ENCODE peak calls at places on chromosomes 16 and 17, in ten cellular contexts. Q is activated naive CD4-positive, alpha-beta T cell treated with anti-CD3 and anti-CD28 coated beads for 36 hours; Z is H9; O is activated T-cell treated with anti-CD3 and anti-CD28 coated beads, Interleukin-2, amount 50 U/mL, for 48 hours; N is heart right ventricle; H is nucleus accumbens; R is WTC11; Y is right cardiac atrium; D is GM04504; L is RWPE1. P is an unnamed sample.

GRCh38 chr17:15384142-15384803 is 42.9 kb upstream of the TEKT3 start:
- DNase-seq in Q (no peak), Z (no peak), O (no peak), N (peak; percentile 64), H (peak; percentile 45), R (no peak), Y (peak; percentile 80), D (peak; percentile 16), L (no peak), P (no peak)

GRCh38 chr17:75573994-75574393 is 13.6 kb upstream of the MYO15B start:
- DNase-seq in Q (no peak), Z (no peak), O (no peak), N (no peak), H (no peak), R (no peak), Y (no peak), D (no peak), L (no peak), P (no peak)

GRCh38 chr17:80793851-80794267 is 197.8 kb upstream of the CHMP6 start:
- DNase-seq in Q (no peak), Z (no peak), O (no peak), N (no peak), H (no peak), R (no peak), Y (no peak), D (no peak), L (no peak), P (no peak)

GRCh38 chr17:65487161-65487560 is 74.3 kb downstream of the AXIN2 start:
- DNase-seq in Q (peak; percentile 15), Z (no peak), O (no peak), N (no peak), H (no peak), R (no peak), Y (no peak), D (no peak), L (no peak), P (no peak)

GRCh38 chr16:85381738-85382592 is 231.2 kb upstream of the GSE1 start:
- DNase-seq in Q (no peak), Z (no peak), O (no peak), N (peak; percentile 30), H (no peak), R (no peak), Y (no peak), D (no peak), L (no peak), P (no peak)

GRCh38 chr17:4516740-4517139 is 18.1 kb downstream of the SPNS2 start:
- DNase-seq in Q (no peak), Z (no peak), O (no peak), N (no peak), H (no peak), R (no peak), Y (peak; percentile 51), D (no peak), L (no peak), P (no peak)

GRCh38 chr16:15942901-15943690 is 6.3 kb upstream of the ABCC1 start:
- DNase-seq in Q (no peak), Z (no peak), O (no peak), N (no peak), H (no peak), R (no peak), Y (no peak), D (no peak), L (no peak), P (no peak)

GRCh38 chr16:19375561-19376158 is 42.0 kb upstream of the TMC5 start:
- DNase-seq in Q (peak; percentile 54), Z (peak; percentile 30), O (peak; percentile 39), N (peak; percentile 15), H (no peak), R (peak; percentile 59), Y (peak; percentile 22), D (peak; percentile 11), L (peak; percentile 78), P (no peak)

GRCh38 chr16:89450537-89450936 is 39.8 kb downstream of the ANKRD11 start:
- DNase-seq in Q (no peak), Z (no peak), O (no peak), N (no peak), H (no peak), R (no peak), Y (no peak), D (no peak), L (no peak), P (no peak)

GRCh38 chr16:57775661-57776469 is 26.4 kb downstream of the KIFC3 start:
- DNase-seq in Q (no peak), Z (peak; percentile 98), O (no peak), N (no peak), H (peak; percentile 61), R (peak; percentile 92), Y (peak; percentile 32), D (no peak), L (no peak), P (no peak)

GRCh38 chr17:8192070-8192815 is 2.3 kb upstream of the BORCS6 start:
- DNase-seq in Q (peak; percentile 82), Z (peak; percentile 97), O (peak; percentile 71), N (peak; percentile 56), H (peak; percentile 95), R (peak; percentile 74), Y (peak; percentile 78), D (peak; percentile 72), L (peak; percentile 90), P (peak; percentile 74)

GRCh38 chr17:8420041-8420934 is 15.4 kb upstream of the NDEL1 start:
- DNase-seq in Q (no peak), Z (no peak), O (no peak), N (peak; percentile 31), H (no peak), R (no peak), Y (peak; percentile 67), D (peak; percentile 28), L (no peak), P (no peak)

GRCh38 chr17:6366144-6366755 is 68.7 kb downstream of the AIPL1 start:
- DNase-seq in Q (no peak), Z (peak; percentile 54), O (no peak), N (no peak), H (no peak), R (peak; percentile 23), Y (no peak), D (peak; percentile 5), L (peak; percentile 32), P (no peak)

GRCh38 chr16:67865318-67865717 is 7.5 kb upstream of the EDC4 start:
- DNase-seq in Q (peak; percentile 39), Z (peak; percentile 65), O (no peak), N (no peak), H (no peak), R (peak; percentile 58), Y (no peak), D (no peak), L (no peak), P (no peak)

GRCh38 chr16:80197790-80198201 is 343.0 kb upstream of the DYNLRB2 start:
- DNase-seq in Q (no peak), Z (no peak), O (no peak), N (no peak), H (no peak), R (no peak), Y (no peak), D (peak; percentile 40), L (peak; percentile 81), P (peak; percentile 45)

GRCh38 chr16:86029131-86029741 is 130.3 kb downstream of the IRF8 start:
- DNase-seq in Q (no peak), Z (no peak), O (no peak), N (peak; percentile 60), H (peak; percentile 26), R (no peak), Y (peak; percentile 42), D (no peak), L (no peak), P (no peak)

GRCh38 chr16:54937673-54938350 is 7.1 kb downstream of the IRX5 start:
- DNase-seq in Q (no peak), Z (no peak), O (no peak), N (no peak), H (no peak), R (no peak), Y (no peak), D (peak; percentile 14), L (no peak), P (no peak)

GRCh38 chr17:40561871-40562611 is 3.2 kb downstream of the CCR7 start:
- DNase-seq in Q (peak; percentile 86), Z (peak; percentile 42), O (peak; percentile 83), N (no peak), H (no peak), R (peak; percentile 11), Y (no peak), D (no peak), L (no peak), P (no peak)

GRCh38 chr16:88634994-88635670 is 3.2 kb upstream of the IL17C start:
- DNase-seq in Q (no peak), Z (no peak), O (no peak), N (peak; percentile 16), H (no peak), R (no peak), Y (no peak), D (no peak), L (no peak), P (no peak)

GRCh38 chr16:67030221-67030962 is 1.4 kb downstream of the CBFB start:
- DNase-seq in Q (no peak), Z (no peak), O (no peak), N (no peak), H (no peak), R (no peak), Y (no peak), D (no peak), L (no peak), P (no peak)

GRCh38 chr17:70059076-70059475 is 15.9 kb upstream of the KCNJ16 start:
- DNase-seq in Q (no peak), Z (no peak), O (no peak), N (no peak), H (no peak), R (no peak), Y (no peak), D (no peak), L (no peak), P (no peak)

GRCh38 chr17:81869221-81870154 is 1.6 kb downstream of the ARHGDIA start:
- DNase-seq in Q (peak; percentile 41), Z (peak; percentile 86), O (peak; percentile 75), N (peak; percentile 58), H (no peak), R (peak; percentile 72), Y (peak; percentile 52), D (no peak), L (no peak), P (peak; percentile 61)

GRCh38 chr17:3033741-3034577 is 29.4 kb downstream of the OR1D5 start:
- DNase-seq in Q (no peak), Z (no peak), O (no peak), N (no peak), H (no peak), R (no peak), Y (peak; percentile 47), D (no peak), L (no peak), P (no peak)

GRCh38 chr17:80826955-80827645 is 164.5 kb upstream of the CHMP6 start:
- DNase-seq in Q (peak; percentile 75), Z (peak; percentile 71), O (peak; percentile 41), N (no peak), H (peak; percentile 33), R (no peak), Y (peak; percentile 86), D (peak; percentile 96), L (peak; percentile 93), P (peak; percentile 90)

GRCh38 chr17:38328620-38329019 is 15.1 kb downstream of the GPR179 start:
- DNase-seq in Q (no peak), Z (no peak), O (no peak), N (no peak), H (no peak), R (no peak), Y (no peak), D (no peak), L (no peak), P (no peak)

GRCh38 chr17:37107406-37108083 is 158.8 kb downstream of the AATF start:
- DNase-seq in Q (no peak), Z (peak; percentile 53), O (no peak), N (peak; percentile 68), H (peak; percentile 52), R (no peak), Y (peak; percentile 50), D (no peak), L (peak; percentile 18), P (no peak)

GRCh38 chr16:85564277-85565051 is 48.7 kb upstream of the GSE1 start:
- DNase-seq in Q (peak; percentile 21), Z (no peak), O (peak; percentile 77), N (no peak), H (no peak), R (no peak), Y (no peak), D (no peak), L (no peak), P (no peak)

GRCh38 chr16:66166451-66166850 is 200.0 kb upstream of the CDH5 start:
- DNase-seq in Q (no peak), Z (no peak), O (no peak), N (no peak), H (no peak), R (no peak), Y (no peak), D (no peak), L (no peak), P (no peak)